ENCODE peak calls at places on chromosome 22, in six cellular contexts. N is tibial nerve, L is astrocyte of the spinal cord, Z is mammary epithelial cell, B is spleen, R is RWPE1. W is an unnamed sample.

GRCh38 chr22:26890870-26891269 is 233.5 kb downstream of the MIAT start:
- DNase-seq in Z (no peak), L (no peak), R (no peak), B (no peak), N (no peak), W (no peak)

GRCh38 chr22:43446037-43446803 is 34.4 kb downstream of the MPPED1 start:
- DNase-seq in R (no peak), L (no peak), Z (no peak), N (no peak), B (peak), W (no peak)

GRCh38 chr22:27461470-27461869 is 340.1 kb downstream of the MN1 start:
- DNase-seq in L (peak), B (no peak), Z (peak), N (no peak), R (peak), W (peak)

GRCh38 chr22:48651981-48652538 is 1175.6 kb downstream of the BRD1 start:
- DNase-seq in B (no peak), L (no peak), Z (no peak), N (no peak), R (no peak), W (no peak)

GRCh38 chr22:37328017-37328416 is 45.7 kb downstream of the CYTH4 start:
- DNase-seq in R (peak), B (no peak), Z (peak), L (peak), N (no peak), W (no peak)

GRCh38 chr22:48391171-48391711 is 1436.4 kb downstream of the BRD1 start:
- DNase-seq in B (no peak), N (no peak), Z (no peak), L (no peak), R (no peak), W (no peak)

GRCh38 chr22:25161916-25162530 is 37.6 kb upstream of the CRYBB3 start:
- DNase-seq in N (no peak), B (peak), L (no peak), R (no peak), Z (no peak), W (no peak)

GRCh38 chr22:29782061-29782845 is 15.1 kb downstream of the UQCR10 start:
- DNase-seq in Z (peak), R (no peak), N (no peak), L (no peak), B (no peak), W (no peak)

GRCh38 chr22:43789452-43789851 is 22.7 kb downstream of the EFCAB6 start:
- DNase-seq in L (peak), B (no peak), Z (peak), N (no peak), R (peak), W (no peak)

GRCh38 chr22:28942801-28943500 is 59.6 kb downstream of the ZNRF3 start:
- DNase-seq in Z (no peak), B (no peak), N (no peak), R (no peak), L (no peak), W (peak)

GRCh38 chr22:20397498-20397897 is 3.5 kb downstream of the ZNF74 start:
- DNase-seq in B (no peak), Z (no peak), L (no peak), R (no peak), N (no peak), W (no peak)

GRCh38 chr22:17878186-17878694 is 104.0 kb upstream of the BID start:
- DNase-seq in N (no peak), R (no peak), Z (no peak), L (no peak), B (no peak), W (no peak)

GRCh38 chr22:50678651-50679521 is 6.3 kb downstream of the SHANK3 start:
- DNase-seq in Z (no peak), L (no peak), R (no peak), N (no peak), B (peak), W (no peak)

GRCh38 chr22:37079668-37080171 is 28.2 kb downstream of the KCTD17 start:
- DNase-seq in N (no peak), L (peak), Z (no peak), R (no peak), B (peak), W (no peak)

GRCh38 chr22:34880667-34881066 is 185.3 kb upstream of the ISX start:
- DNase-seq in N (no peak), Z (no peak), R (no peak), L (no peak), B (no peak), W (no peak)

GRCh38 chr22:49372530-49373288 is 455.0 kb downstream of the BRD1 start:
- DNase-seq in B (peak), N (no peak), R (no peak), Z (no peak), L (no peak), W (peak)

GRCh38 chr22:30891443-30891755 is 77.2 kb downstream of the MORC2 start:
- DNase-seq in R (no peak), L (no peak), N (no peak), B (no peak), Z (no peak), W (no peak)

GRCh38 chr22:28999510-29000224 is 62.0 kb downstream of the C22orf31 start:
- DNase-seq in B (no peak), R (no peak), N (no peak), Z (no peak), L (no peak), W (no peak)

GRCh38 chr22:49021097-49021925 is 806.4 kb downstream of the BRD1 start:
- DNase-seq in L (no peak), Z (no peak), N (no peak), R (no peak), B (peak), W (no peak)

GRCh38 chr22:27231266-27231665 is 570.3 kb downstream of the MN1 start:
- DNase-seq in L (no peak), B (no peak), N (no peak), Z (no peak), R (no peak), W (no peak)

GRCh38 chr22:17781319-17782031 is 7.2 kb upstream of the BID start:
- DNase-seq in B (no peak), L (peak), N (no peak), R (peak), Z (peak), W (no peak)

GRCh38 chr22:50326959-50327710 is at the start of gene DENND6B:
- DNase-seq in R (no peak), L (peak), N (peak), B (peak), Z (peak), W (peak)

GRCh38 chr22:37329239-37330140 is 47.2 kb downstream of the CYTH4 start:
- DNase-seq in R (no peak), N (no peak), Z (peak), B (no peak), L (no peak), W (no peak)

DNA sequence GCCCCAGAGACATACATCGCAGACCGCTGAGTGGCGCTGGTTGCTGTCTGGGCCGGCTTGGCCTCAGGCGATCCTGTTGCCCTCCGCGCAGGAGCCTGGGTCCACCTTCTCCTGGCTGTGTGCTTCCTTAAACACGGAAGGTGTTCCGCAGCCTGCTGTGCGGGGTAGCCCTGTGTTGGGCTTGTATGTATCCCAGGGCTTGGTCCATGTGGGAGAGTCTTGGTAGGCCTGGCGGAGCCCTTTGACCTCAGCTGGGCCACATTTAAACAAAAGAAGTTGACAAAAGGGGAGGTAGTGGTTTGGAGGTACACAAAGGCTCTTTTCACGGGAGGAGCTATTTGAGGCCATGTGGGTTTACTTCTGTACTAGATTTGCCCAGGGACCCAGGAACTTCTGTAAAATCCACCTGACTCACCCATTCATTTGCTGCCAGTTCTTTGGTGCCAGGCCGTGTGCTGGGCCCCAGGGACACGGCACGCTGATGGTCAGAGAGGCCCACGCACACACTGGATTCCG is 11.0 kb upstream of the GRAMD4 start:
- DNase-seq in Z (no peak), L (no peak), B (peak), R (no peak), N (no peak), W (no peak)
- TF ChIP-seq CTCF in Z (no peak), L (no peak), B (no peak), R (no peak), N (no peak), W (no peak)

DNA sequence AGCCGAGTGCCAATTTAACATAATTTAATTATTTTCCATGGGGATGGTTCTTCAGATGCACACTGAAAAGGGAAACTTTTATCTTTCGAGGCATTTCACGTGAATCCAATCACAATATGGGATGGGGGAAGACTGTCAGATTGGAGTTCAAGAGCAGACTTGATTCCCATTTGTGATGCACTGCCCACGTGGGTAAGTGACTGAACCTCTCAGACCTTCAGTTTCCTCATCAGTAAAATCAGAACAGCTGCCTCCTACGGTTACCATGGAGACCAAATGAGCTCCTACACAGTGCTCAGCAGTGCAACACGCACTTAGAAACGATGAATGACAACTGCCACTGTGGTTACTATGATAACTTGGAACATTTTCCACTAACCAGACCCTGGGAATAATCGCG is 21.7 kb downstream of the KIAA0930 start:
- DNase-seq in B (no peak), L (no peak), R (no peak), N (no peak), Z (no peak), W (no peak)
- TF ChIP-seq CTCF in B (no peak), L (no peak), R (no peak), N (no peak), Z (no peak), W (no peak)

GRCh38 chr22:40036591-40037225 is 42.0 kb downstream of the FAM83F start:
- DNase-seq in R (peak), Z (no peak), B (peak), L (peak), N (peak), W (peak)
- TF ChIP-seq CTCF in R (peak), Z (peak), B (peak), L (peak), N (peak), W (peak)

GRCh38 chr22:21659864-21660525 is 5.8 kb upstream of the PPIL2 start:
- DNase-seq in N (no peak), Z (no peak), R (no peak), L (no peak), B (no peak), W (no peak)
- TF ChIP-seq CTCF in N (no peak), Z (no peak), R (no peak), L (no peak), B (no peak), W (no peak)

GRCh38 chr22:24089951-24090350 is 78.8 kb downstream of the CABIN1 start:
- DNase-seq in R (no peak), L (no peak), Z (no peak), N (no peak), B (peak), W (no peak)

GRCh38 chr22:24090581-24090980 is 79.5 kb downstream of the CABIN1 start:
- DNase-seq in B (peak), R (no peak), Z (no peak), L (no peak), N (no peak), W (no peak)

GRCh38 chr22:24086310-24086709 is 75.2 kb downstream of the CABIN1 start:
- DNase-seq in L (no peak), Z (no peak), R (no peak), B (peak), N (no peak), W (no peak)

GRCh38 chr22:24087071-24087795 is 76.1 kb downstream of the CABIN1 start:
- DNase-seq in B (peak), L (no peak), Z (no peak), R (no peak), N (no peak), W (no peak)

GRCh38 chr22:24088796-24089195 is 77.7 kb downstream of the CABIN1 start:
- DNase-seq in B (peak), L (peak), N (no peak), Z (no peak), R (no peak), W (no peak)
- TF ChIP-seq CTCF in B (no peak), L (no peak), N (no peak), Z (no peak), R (no peak), W (no peak)

GRCh38 chr22:21652547-21653545 is 10.7 kb downstream of the SDF2L1 start:
- DNase-seq in B (no peak), N (no peak), Z (no peak), R (no peak), L (no peak), W (peak)
- TF ChIP-seq CTCF in B (no peak), N (no peak), Z (no peak), R (no peak), L (no peak), W (no peak)

DNA sequence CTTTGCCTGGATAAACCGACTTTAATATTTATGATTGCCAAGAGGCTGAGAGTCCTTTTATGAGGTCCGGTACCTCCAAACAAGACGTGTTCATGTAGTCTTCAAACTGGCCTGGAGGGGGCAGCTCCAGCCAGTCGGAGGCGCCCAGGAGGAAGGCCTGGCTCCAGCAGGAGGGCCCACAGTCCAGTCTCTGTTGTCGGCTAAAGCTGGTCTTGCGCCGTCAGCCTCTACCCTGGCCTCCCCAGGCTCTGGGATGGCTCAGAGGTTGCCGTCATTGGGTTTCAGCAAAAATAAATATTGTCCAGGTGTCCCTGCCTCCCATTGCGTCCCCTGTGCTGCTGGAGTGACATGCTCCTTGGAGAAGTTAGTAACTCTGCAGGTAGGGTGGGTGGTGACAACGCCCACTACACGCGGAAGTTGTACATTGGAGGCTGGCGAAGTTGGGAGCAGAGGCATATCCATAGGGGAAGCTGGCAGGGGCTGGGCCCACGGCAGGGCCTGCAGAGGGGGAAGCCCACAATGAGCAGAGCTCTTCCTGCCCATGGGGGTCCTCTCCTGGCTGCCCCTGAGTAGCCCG is 1.0 kb upstream of the SLC25A1 start:
- DNase-seq in Z (peak), B (peak), N (peak), R (peak), L (peak), W (peak)
- TF ChIP-seq CTCF in Z (peak), B (peak), N (peak), R (peak), L (peak), W (peak)

GRCh38 chr22:41963453-41964105 is 5.7 kb upstream of the SEPTIN3 start:
- DNase-seq in L (peak), N (peak), Z (no peak), B (no peak), R (no peak), W (no peak)

GRCh38 chr22:41952713-41953112 is 763 bp downstream of the SMIM45 start:
- DNase-seq in N (no peak), L (no peak), B (no peak), Z (no peak), R (no peak), W (no peak)

DNA sequence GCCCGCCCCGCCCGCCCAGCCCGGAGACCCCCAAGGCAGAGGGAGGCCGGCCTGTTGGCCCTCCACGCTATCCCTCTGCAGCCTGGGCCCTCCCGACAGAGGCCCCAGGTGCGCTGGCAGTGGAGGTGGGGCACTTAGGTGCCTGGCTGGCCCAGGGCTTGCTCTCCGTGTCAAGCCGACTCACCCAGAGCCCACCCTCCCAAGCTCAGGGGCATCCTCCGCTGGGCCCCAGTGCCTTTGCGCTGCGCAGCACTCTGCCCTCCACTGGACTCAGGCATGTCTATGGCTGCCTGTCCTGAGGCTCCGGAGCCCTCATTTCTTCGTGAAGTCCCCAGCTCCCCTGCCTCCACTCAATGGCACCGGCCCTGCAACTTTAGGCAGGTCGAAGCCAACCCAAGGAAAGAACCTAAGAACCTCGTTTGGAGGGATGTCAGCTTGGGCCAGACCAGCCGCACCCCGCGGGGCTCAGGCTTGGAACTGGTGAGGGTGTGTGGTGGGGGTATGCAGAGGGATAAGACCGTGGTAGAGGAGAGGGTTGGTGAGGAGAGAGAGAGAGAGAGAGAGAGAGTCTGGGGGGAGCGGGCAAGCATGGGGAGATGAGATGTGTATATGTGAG is 6.1 kb downstream of the SMIM45 start:
- DNase-seq in B (no peak), L (no peak), Z (no peak), R (no peak), N (no peak), W (no peak)
- TF ChIP-seq CTCF in B (peak), L (no peak), Z (no peak), R (peak), N (no peak), W (peak)

GRCh38 chr22:23893957-23894709 is at the start of gene MIF:
- DNase-seq in N (peak), Z (peak), R (peak), B (peak), L (peak), W (peak)

GRCh38 chr22:23893446-23893956 is 682 bp upstream of the MIF start:
- DNase-seq in Z (no peak), N (no peak), L (no peak), B (no peak), R (no peak), W (no peak)

GRCh38 chr22:23896166-23896522 is 2.0 kb downstream of the MIF start:
- DNase-seq in L (no peak), Z (no peak), B (no peak), R (no peak), N (no peak), W (no peak)

GRCh38 chr22:23895599-23896144 is 1.5 kb downstream of the MIF start:
- DNase-seq in B (no peak), L (no peak), Z (no peak), N (no peak), R (no peak), W (no peak)

GRCh38 chr22:23894710-23895598 is 771 bp downstream of the MIF start:
- DNase-seq in R (peak), Z (peak), N (peak), B (peak), L (peak), W (peak)
- TF ChIP-seq CTCF in R (no peak), Z (peak), N (no peak), B (peak), L (peak), W (peak)

W was measured in nephron progenitor cell.